ENCODE peak calls at places on chromosomes 6 and 20, in ten cellular contexts. One of them, this sample, is unnamed.

GRCh38 chr6:138817799-138818198 is 21.9 kb downstream of the ECT2L start:
- DNase-seq in lower lobe of right lung: peak
- DNase-seq in uterus: no peak
- DNase-seq in thoracic aorta: no peak
- DNase-seq in GM13976: peak
- DNase-seq in glutamatergic neuron: no peak
- DNase-seq in type B pancreatic cell: peak
- DNase-seq in fibroblast of mammary gland: peak
- DNase-seq in heart left ventricle: no peak
- DNase-seq in NB4: no peak
- DNase-seq in this sample: peak

GRCh38 chr6:12813321-12813720 is 96.8 kb downstream of the PHACTR1 start:
- DNase-seq in glutamatergic neuron: no peak
- DNase-seq in heart left ventricle: no peak
- DNase-seq in type B pancreatic cell: no peak
- DNase-seq in NB4: no peak
- DNase-seq in thoracic aorta: no peak
- DNase-seq in fibroblast of mammary gland: peak
- DNase-seq in GM13976: no peak
- DNase-seq in lower lobe of right lung: no peak
- DNase-seq in uterus: no peak
- DNase-seq in this sample: no peak

GRCh38 chr20:1438361-1438760 is 28.3 kb downstream of the NSFL1C start:
- DNase-seq in GM13976: no peak
- DNase-seq in NB4: peak
- DNase-seq in thoracic aorta: no peak
- DNase-seq in glutamatergic neuron: no peak
- DNase-seq in uterus: no peak
- DNase-seq in heart left ventricle: no peak
- DNase-seq in type B pancreatic cell: no peak
- DNase-seq in lower lobe of right lung: no peak
- DNase-seq in fibroblast of mammary gland: no peak
- DNase-seq in this sample: no peak

GRCh38 chr6:150865406-150866146 is at the start of gene MTHFD1L:
- DNase-seq in uterus: peak
- DNase-seq in fibroblast of mammary gland: peak
- DNase-seq in NB4: peak
- DNase-seq in thoracic aorta: peak
- DNase-seq in lower lobe of right lung: peak
- DNase-seq in glutamatergic neuron: peak
- DNase-seq in heart left ventricle: peak
- DNase-seq in GM13976: peak
- DNase-seq in type B pancreatic cell: peak
- DNase-seq in this sample: no peak

GRCh38 chr6:131129657-131130545 is 5.4 kb upstream of the AKAP7 start:
- DNase-seq in uterus: no peak
- DNase-seq in NB4: no peak
- DNase-seq in fibroblast of mammary gland: peak
- DNase-seq in thoracic aorta: no peak
- DNase-seq in heart left ventricle: no peak
- DNase-seq in GM13976: no peak
- DNase-seq in glutamatergic neuron: no peak
- DNase-seq in lower lobe of right lung: no peak
- DNase-seq in type B pancreatic cell: no peak
- DNase-seq in this sample: no peak

GRCh38 chr6:159762681-159763293 is 942 bp downstream of the ACAT2 start:
- DNase-seq in lower lobe of right lung: peak
- DNase-seq in fibroblast of mammary gland: no peak
- DNase-seq in glutamatergic neuron: no peak
- DNase-seq in GM13976: peak
- DNase-seq in type B pancreatic cell: no peak
- DNase-seq in NB4: peak
- DNase-seq in uterus: no peak
- DNase-seq in thoracic aorta: no peak
- DNase-seq in heart left ventricle: no peak
- DNase-seq in this sample: no peak

GRCh38 chr6:33809619-33810018 is 5.8 kb upstream of the MLN start:
- DNase-seq in type B pancreatic cell: no peak
- DNase-seq in GM13976: no peak
- DNase-seq in heart left ventricle: no peak
- DNase-seq in glutamatergic neuron: no peak
- DNase-seq in uterus: no peak
- DNase-seq in fibroblast of mammary gland: no peak
- DNase-seq in NB4: no peak
- DNase-seq in lower lobe of right lung: no peak
- DNase-seq in thoracic aorta: no peak
- DNase-seq in this sample: no peak

GRCh38 chr6:158758941-158759479 is 60.2 kb downstream of the EZR start:
- DNase-seq in uterus: no peak
- DNase-seq in glutamatergic neuron: no peak
- DNase-seq in type B pancreatic cell: no peak
- DNase-seq in thoracic aorta: no peak
- DNase-seq in heart left ventricle: no peak
- DNase-seq in GM13976: no peak
- DNase-seq in lower lobe of right lung: no peak
- DNase-seq in NB4: no peak
- DNase-seq in fibroblast of mammary gland: no peak
- DNase-seq in this sample: no peak

GRCh38 chr6:143397229-143398222 is 53.0 kb downstream of the ADAT2 start:
- DNase-seq in GM13976: no peak
- DNase-seq in fibroblast of mammary gland: peak
- DNase-seq in thoracic aorta: peak
- DNase-seq in uterus: peak
- DNase-seq in lower lobe of right lung: peak
- DNase-seq in glutamatergic neuron: no peak
- DNase-seq in type B pancreatic cell: no peak
- DNase-seq in heart left ventricle: peak
- DNase-seq in NB4: no peak
- DNase-seq in this sample: no peak

GRCh38 chr6:131766631-131767030 is 41.2 kb upstream of the ENPP1 start:
- DNase-seq in glutamatergic neuron: no peak
- DNase-seq in type B pancreatic cell: no peak
- DNase-seq in thoracic aorta: no peak
- DNase-seq in NB4: no peak
- DNase-seq in lower lobe of right lung: no peak
- DNase-seq in heart left ventricle: no peak
- DNase-seq in uterus: no peak
- DNase-seq in GM13976: no peak
- DNase-seq in fibroblast of mammary gland: no peak
- DNase-seq in this sample: no peak

GRCh38 chr6:119523546-119523945 is 174.0 kb upstream of the MAN1A1 start:
- DNase-seq in heart left ventricle: no peak
- DNase-seq in NB4: no peak
- DNase-seq in fibroblast of mammary gland: no peak
- DNase-seq in lower lobe of right lung: no peak
- DNase-seq in thoracic aorta: no peak
- DNase-seq in GM13976: no peak
- DNase-seq in type B pancreatic cell: no peak
- DNase-seq in uterus: no peak
- DNase-seq in glutamatergic neuron: no peak
- DNase-seq in this sample: no peak

DNA sequence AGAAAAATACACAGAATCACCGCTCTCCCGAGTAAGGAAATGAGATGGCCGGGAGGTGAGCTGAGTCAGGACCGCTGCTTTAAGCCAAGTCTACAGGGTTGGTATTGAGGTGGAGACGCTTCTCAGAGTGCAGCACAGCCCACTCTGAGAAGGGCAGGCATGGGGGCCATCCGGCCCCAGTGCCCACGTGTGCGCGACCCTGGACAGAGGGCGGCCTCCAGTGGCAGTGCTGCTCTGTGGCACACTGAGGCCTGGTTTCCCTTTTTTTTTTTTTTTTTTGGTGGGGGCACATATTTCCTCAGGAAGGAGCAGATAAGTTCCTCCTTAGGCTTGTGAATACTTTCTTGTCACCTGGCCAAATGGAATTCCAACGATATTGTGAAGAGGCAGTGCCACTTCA is 88.8 kb downstream of the FOXC1 start:
- DNase-seq in uterus: no peak
- DNase-seq in glutamatergic neuron: no peak
- DNase-seq in GM13976: no peak
- DNase-seq in lower lobe of right lung: no peak
- DNase-seq in NB4: no peak
- DNase-seq in fibroblast of mammary gland: no peak
- DNase-seq in heart left ventricle: no peak
- DNase-seq in type B pancreatic cell: no peak
- DNase-seq in thoracic aorta: no peak
- DNase-seq in this sample: no peak
- TF ChIP-seq CTCF in uterus: no peak
- TF ChIP-seq CTCF in glutamatergic neuron: no peak
- TF ChIP-seq CTCF in GM13976: no peak
- TF ChIP-seq CTCF in lower lobe of right lung: no peak
- TF ChIP-seq CTCF in NB4: no peak
- TF ChIP-seq CTCF in fibroblast of mammary gland: no peak
- TF ChIP-seq CTCF in heart left ventricle: no peak
- TF ChIP-seq CTCF in type B pancreatic cell: no peak
- TF ChIP-seq CTCF in thoracic aorta: no peak
- TF ChIP-seq CTCF in this sample: no peak

GRCh38 chr6:137588472-137588871 is 94.3 kb upstream of the OLIG3 start:
- DNase-seq in glutamatergic neuron: no peak
- DNase-seq in fibroblast of mammary gland: no peak
- DNase-seq in type B pancreatic cell: no peak
- DNase-seq in uterus: no peak
- DNase-seq in NB4: no peak
- DNase-seq in thoracic aorta: no peak
- DNase-seq in lower lobe of right lung: no peak
- DNase-seq in GM13976: no peak
- DNase-seq in heart left ventricle: no peak
- DNase-seq in this sample: no peak
- TF ChIP-seq CTCF in glutamatergic neuron: peak
- TF ChIP-seq CTCF in fibroblast of mammary gland: no peak
- TF ChIP-seq CTCF in type B pancreatic cell: no peak
- TF ChIP-seq CTCF in uterus: no peak
- TF ChIP-seq CTCF in NB4: no peak
- TF ChIP-seq CTCF in thoracic aorta: no peak
- TF ChIP-seq CTCF in lower lobe of right lung: no peak
- TF ChIP-seq CTCF in GM13976: no peak
- TF ChIP-seq CTCF in heart left ventricle: no peak
- TF ChIP-seq CTCF in this sample: no peak

DNA sequence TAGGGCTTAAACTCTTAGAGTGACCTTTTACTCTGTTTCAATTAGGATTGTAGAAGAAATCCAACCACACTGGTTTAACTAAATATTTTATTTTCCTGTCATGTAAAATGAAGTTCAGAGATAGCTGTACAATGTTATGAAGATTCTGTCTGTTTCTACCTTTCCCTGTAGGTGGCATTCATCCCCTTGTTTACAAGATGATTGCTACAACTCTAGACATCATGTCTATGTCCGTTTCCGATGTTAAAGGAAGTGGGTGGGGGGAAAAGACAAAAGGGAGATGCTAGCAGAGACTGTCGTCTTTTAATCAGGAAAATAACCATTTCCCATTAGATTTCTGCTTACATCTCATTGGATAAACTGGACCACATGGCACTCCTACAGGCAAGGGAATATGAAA is 30.9 kb upstream of the RIMS1 start:
- DNase-seq in thoracic aorta: no peak
- DNase-seq in uterus: no peak
- DNase-seq in glutamatergic neuron: no peak
- DNase-seq in lower lobe of right lung: no peak
- DNase-seq in NB4: peak
- DNase-seq in heart left ventricle: no peak
- DNase-seq in type B pancreatic cell: no peak
- DNase-seq in GM13976: peak
- DNase-seq in fibroblast of mammary gland: no peak
- DNase-seq in this sample: peak
- TF ChIP-seq CTCF in thoracic aorta: no peak
- TF ChIP-seq CTCF in uterus: no peak
- TF ChIP-seq CTCF in glutamatergic neuron: no peak
- TF ChIP-seq CTCF in lower lobe of right lung: no peak
- TF ChIP-seq CTCF in NB4: no peak
- TF ChIP-seq CTCF in heart left ventricle: no peak
- TF ChIP-seq CTCF in type B pancreatic cell: no peak
- TF ChIP-seq CTCF in GM13976: no peak
- TF ChIP-seq CTCF in fibroblast of mammary gland: no peak
- TF ChIP-seq CTCF in this sample: peak

GRCh38 chr6:108116781-108117426 is 42.4 kb upstream of the OSTM1 start:
- DNase-seq in glutamatergic neuron: peak
- DNase-seq in fibroblast of mammary gland: no peak
- DNase-seq in thoracic aorta: no peak
- DNase-seq in uterus: no peak
- DNase-seq in heart left ventricle: no peak
- DNase-seq in lower lobe of right lung: no peak
- DNase-seq in type B pancreatic cell: no peak
- DNase-seq in NB4: peak
- DNase-seq in GM13976: peak
- DNase-seq in this sample: no peak

GRCh38 chr6:108115598-108116058 is 41.1 kb upstream of the OSTM1 start:
- DNase-seq in thoracic aorta: no peak
- DNase-seq in lower lobe of right lung: peak
- DNase-seq in NB4: peak
- DNase-seq in type B pancreatic cell: no peak
- DNase-seq in GM13976: peak
- DNase-seq in glutamatergic neuron: peak
- DNase-seq in heart left ventricle: no peak
- DNase-seq in uterus: no peak
- DNase-seq in fibroblast of mammary gland: peak
- DNase-seq in this sample: no peak

GRCh38 chr6:108113557-108114519 is 39.3 kb upstream of the OSTM1 start:
- DNase-seq in GM13976: peak
- DNase-seq in uterus: no peak
- DNase-seq in heart left ventricle: peak
- DNase-seq in glutamatergic neuron: peak
- DNase-seq in NB4: peak
- DNase-seq in lower lobe of right lung: peak
- DNase-seq in fibroblast of mammary gland: peak
- DNase-seq in type B pancreatic cell: no peak
- DNase-seq in thoracic aorta: no peak
- DNase-seq in this sample: no peak

GRCh38 chr6:108116424-108116780 is 41.9 kb upstream of the OSTM1 start:
- DNase-seq in heart left ventricle: no peak
- DNase-seq in lower lobe of right lung: no peak
- DNase-seq in glutamatergic neuron: no peak
- DNase-seq in thoracic aorta: no peak
- DNase-seq in type B pancreatic cell: no peak
- DNase-seq in uterus: no peak
- DNase-seq in GM13976: no peak
- DNase-seq in fibroblast of mammary gland: no peak
- DNase-seq in NB4: no peak
- DNase-seq in this sample: no peak

DNA sequence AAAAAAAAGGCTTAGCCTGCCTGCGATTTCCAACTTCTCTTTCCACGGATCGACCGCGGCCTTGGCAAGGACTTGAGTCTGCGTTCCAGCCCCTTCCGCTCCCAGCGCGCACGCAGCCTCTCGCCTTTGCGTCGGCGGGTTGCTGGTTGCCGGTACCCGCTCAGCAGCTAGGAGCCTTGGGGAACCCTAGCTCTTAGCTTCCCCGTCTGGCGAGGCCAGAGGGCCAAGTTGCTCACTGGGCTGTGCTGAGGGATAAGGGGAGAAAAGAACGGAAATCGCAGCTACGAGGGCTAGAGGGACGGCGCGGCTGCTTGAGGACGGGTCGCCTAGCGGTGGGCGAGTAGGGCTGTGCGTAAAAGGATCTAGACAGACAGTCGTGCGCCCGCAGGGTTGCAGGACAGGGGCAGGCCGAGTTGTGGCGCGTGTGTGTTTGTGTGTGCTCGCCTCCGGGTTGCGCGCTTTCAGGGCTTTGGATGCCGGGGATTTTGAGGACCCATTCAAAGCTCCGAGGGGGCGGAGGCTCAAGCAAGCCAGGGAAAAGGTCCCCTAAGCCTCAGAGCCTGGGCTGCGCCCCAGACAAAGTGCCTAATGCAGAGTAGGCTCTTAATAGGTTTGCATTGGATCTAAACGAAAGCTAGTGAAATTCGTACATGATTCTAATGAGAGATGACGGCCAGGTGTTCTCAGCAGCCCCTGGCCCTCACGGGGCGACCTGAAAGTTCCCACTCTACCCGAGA is 40.5 kb upstream of the OSTM1 start:
- DNase-seq in heart left ventricle: peak
- DNase-seq in uterus: no peak
- DNase-seq in glutamatergic neuron: peak
- DNase-seq in type B pancreatic cell: peak
- DNase-seq in GM13976: peak
- DNase-seq in thoracic aorta: no peak
- DNase-seq in lower lobe of right lung: peak
- DNase-seq in NB4: peak
- DNase-seq in fibroblast of mammary gland: peak
- DNase-seq in this sample: no peak
- TF ChIP-seq CTCF in heart left ventricle: no peak
- TF ChIP-seq CTCF in uterus: no peak
- TF ChIP-seq CTCF in glutamatergic neuron: peak
- TF ChIP-seq CTCF in type B pancreatic cell: peak
- TF ChIP-seq CTCF in GM13976: no peak
- TF ChIP-seq CTCF in thoracic aorta: no peak
- TF ChIP-seq CTCF in lower lobe of right lung: no peak
- TF ChIP-seq CTCF in NB4: peak
- TF ChIP-seq CTCF in fibroblast of mammary gland: no peak
- TF ChIP-seq CTCF in this sample: no peak